ENCODE peak calls at places on chromosomes 6 and 20, in eight cellular contexts. I is kidney epithelial cell; C is choroid plexus epithelial cell; F is Daoy; G is lower lobe of right lung; R is fibroblast of pulmonary artery; U is stimulated activated naive B cell treated with anti-CD40 and anti-IgM and Interleukin-4, amounts not matched to agents 10 μg/mL and 1 μg/mL and 100 μg/mL, for 72 hours; J is NCI-H1436. O is an unnamed sample.

GRCh38 chr6:43475506-43475905 is 1.9 kb upstream of the TJAP1 start:
- DNase-seq in I (no peak), C (no peak), F (no peak), G (no peak), R (no peak), U (no peak), J (no peak), O (no peak)

GRCh38 chr6:35049346-35049745 is 91.8 kb downstream of the TCP11 start:
- DNase-seq in I (no peak), C (no peak), F (no peak), G (no peak), R (no peak), U (no peak), J (no peak), O (no peak)

GRCh38 chr6:105798057-105798456 is 288.1 kb upstream of the PRDM1 start:
- DNase-seq in I (no peak), C (peak), F (no peak), G (no peak), R (peak), U (no peak), J (no peak), O (no peak)

GRCh38 chr20:52959125-52959524 is 13.0 kb upstream of the TSHZ2 start:
- DNase-seq in I (no peak), C (no peak), F (peak), G (no peak), R (no peak), U (no peak), J (peak), O (no peak)

GRCh38 chr6:6542357-6542756 is 46.2 kb upstream of the LY86 start:
- DNase-seq in I (no peak), C (no peak), F (no peak), G (no peak), R (no peak), U (no peak), J (no peak), O (no peak)

GRCh38 chr6:121849477-121849876 is 414.0 kb downstream of the GJA1 start:
- DNase-seq in I (peak), C (peak), F (peak), G (no peak), R (peak), U (peak), J (peak), O (peak)

GRCh38 chr6:41200296-41200900 is 551 bp downstream of the TREML2 start:
- DNase-seq in I (no peak), C (peak), F (peak), G (peak), R (peak), U (no peak), J (no peak), O (no peak)

GRCh38 chr6:157328108-157328692 is 4.9 kb upstream of the TMEM242 start:
- DNase-seq in I (no peak), C (peak), F (peak), G (no peak), R (no peak), U (no peak), J (peak), O (no peak)

GRCh38 chr6:3259491-3259958 is 778 bp downstream of the PSMG4 start:
- DNase-seq in I (no peak), C (peak), F (peak), G (no peak), R (peak), U (peak), J (peak), O (peak)

GRCh38 chr6:161439093-161439492 is 165.2 kb upstream of the AGPAT4 start:
- DNase-seq in I (peak), C (peak), F (peak), G (no peak), R (peak), U (no peak), J (peak), O (no peak)

GRCh38 chr6:53294095-53294494 is 54.7 kb downstream of the ELOVL5 start:
- DNase-seq in I (no peak), C (peak), F (peak), G (no peak), R (peak), U (no peak), J (no peak), O (peak)

GRCh38 chr6:34513628-34514027 is 42.5 kb downstream of the SPDEF start:
- DNase-seq in I (no peak), C (no peak), F (no peak), G (peak), R (no peak), U (no peak), J (peak), O (peak)

GRCh38 chr6:74137910-74138309 is 441.9 kb downstream of the CD109 start:
- DNase-seq in I (peak), C (peak), F (no peak), G (no peak), R (peak), U (no peak), J (no peak), O (no peak)

GRCh38 chr20:46701986-46702385 is 7.5 kb upstream of the SLC2A10 start:
- DNase-seq in I (no peak), C (no peak), F (no peak), G (no peak), R (no peak), U (no peak), J (no peak), O (no peak)

GRCh38 chr6:129501401-129502051 is 208.5 kb downstream of the ARHGAP18 start:
- DNase-seq in I (peak), C (peak), F (peak), G (peak), R (peak), U (no peak), J (no peak), O (no peak)